ENCODE peak calls at places on chromosomes 3 and 15, in seven cellular contexts. K, F, G, D, X, A and S are unnamed samples.

GRCh38 chr15:70875001-70875782 is 17.0 kb downstream of the THAP10 start:
- DNase-seq in K (no peak), F (no peak), G (no peak), D (no peak), X (peak), A (peak), S (no peak)

GRCh38 chr3:56772926-56773587 is 28.7 kb downstream of the ARHGEF3 start:
- DNase-seq in K (no peak), F (no peak), G (no peak), D (no peak), X (no peak), A (peak), S (peak)

GRCh38 chr3:133157716-133158115 is 119.5 kb downstream of the TMEM108 start:
- DNase-seq in K (no peak), F (no peak), G (no peak), D (no peak), X (no peak), A (no peak), S (no peak)

GRCh38 chr3:111901617-111902016 is 42.6 kb downstream of the PHLDB2 start:
- DNase-seq in K (no peak), F (no peak), G (no peak), D (no peak), X (peak), A (no peak), S (no peak)

GRCh38 chr15:84869510-84869909 is 15.0 kb upstream of the SLC28A1 start:
- DNase-seq in K (no peak), F (no peak), G (no peak), D (no peak), X (no peak), A (no peak), S (no peak)

GRCh38 chr15:31365032-31365654 is 38.5 kb downstream of the KLF13 start:
- DNase-seq in K (no peak), F (no peak), G (no peak), D (no peak), X (no peak), A (no peak), S (no peak)

GRCh38 chr3:78879516-78879860 is 888.3 kb downstream of the ROBO1 start:
- DNase-seq in K (no peak), F (peak), G (no peak), D (no peak), X (no peak), A (no peak), S (no peak)

GRCh38 chr3:163218336-163218735 is 1721.7 kb downstream of the OTOL1 start:
- DNase-seq in K (no peak), F (no peak), G (no peak), D (no peak), X (no peak), A (no peak), S (no peak)

GRCh38 chr15:70528270-70528706 is 235.1 kb downstream of the UACA start:
- DNase-seq in K (no peak), F (no peak), G (peak), D (no peak), X (peak), A (peak), S (peak)

GRCh38 chr3:37907906-37908305 is 46.2 kb downstream of the CTDSPL start:
- DNase-seq in K (no peak), F (no peak), G (no peak), D (no peak), X (no peak), A (peak), S (peak)

GRCh38 chr3:184562146-184562861 is 719 bp downstream of the EPHB3 start:
- DNase-seq in K (no peak), F (no peak), G (peak), D (no peak), X (peak), A (no peak), S (no peak)

GRCh38 chr3:136624894-136625815 is 127.0 kb downstream of the STAG1 start:
- DNase-seq in K (no peak), F (no peak), G (no peak), D (no peak), X (peak), A (no peak), S (no peak)

GRCh38 chr3:5016218-5017161 is 37.3 kb downstream of the BHLHE40 start:
- DNase-seq in K (no peak), F (no peak), G (no peak), D (no peak), X (peak), A (no peak), S (peak)

GRCh38 chr15:40594429-40594836 is 384 bp downstream of the KNL1 start:
- DNase-seq in K (peak), F (peak), G (peak), D (no peak), X (peak), A (peak), S (no peak)

GRCh38 chr3:15154326-15154725 is 51.7 kb upstream of the CAPN7 start:
- DNase-seq in K (no peak), F (no peak), G (no peak), D (no peak), X (no peak), A (no peak), S (no peak)

GRCh38 chr3:41234823-41235722 is 35.8 kb downstream of the CTNNB1 start:
- DNase-seq in K (no peak), F (no peak), G (no peak), D (no peak), X (no peak), A (no peak), S (no peak)

GRCh38 chr3:172065534-172065933 is 26.2 kb downstream of the FNDC3B start:
- DNase-seq in K (no peak), F (no peak), G (no peak), D (no peak), X (peak), A (no peak), S (no peak)

GRCh38 chr3:169305460-169305859 is 358.1 kb downstream of the MECOM start:
- DNase-seq in K (no peak), F (no peak), G (no peak), D (no peak), X (no peak), A (no peak), S (no peak)

GRCh38 chr3:34676431-34676830 is 878.0 kb downstream of the PDCD6IP start:
- DNase-seq in K (no peak), F (no peak), G (no peak), D (no peak), X (no peak), A (no peak), S (no peak)

GRCh38 chr3:11306815-11307589 is 34.8 kb downstream of the ATG7 start:
- DNase-seq in K (no peak), F (no peak), G (no peak), D (no peak), X (peak), A (peak), S (no peak)

GRCh38 chr15:75945953-75946352 is 42.3 kb downstream of the FBXO22 start:
- DNase-seq in K (no peak), F (no peak), G (no peak), D (no peak), X (no peak), A (no peak), S (peak)

GRCh38 chr15:95329362-95329761 is 1001.1 kb upstream of the NR2F2 start:
- DNase-seq in K (no peak), F (no peak), G (no peak), D (no peak), X (peak), A (no peak), S (no peak)

GRCh38 chr3:125107861-125108567 is 52.2 kb upstream of the HEG1 start:
- DNase-seq in K (no peak), F (no peak), G (no peak), D (no peak), X (no peak), A (peak), S (no peak)

GRCh38 chr3:45942051-45942825 is 1.0 kb upstream of the CXCR6 start:
- DNase-seq in K (no peak), F (no peak), G (no peak), D (no peak), X (peak), A (no peak), S (no peak)

GRCh38 chr15:95659646-95660045 is 670.9 kb upstream of the NR2F2 start:
- DNase-seq in K (no peak), F (no peak), G (no peak), D (no peak), X (no peak), A (no peak), S (no peak)

GRCh38 chr15:70182858-70183695 is 85.4 kb upstream of the TLE3 start:
- DNase-seq in K (no peak), F (no peak), G (no peak), D (no peak), X (no peak), A (no peak), S (no peak)

GRCh38 chr3:128523591-128523990 is 30.6 kb upstream of the GATA2 start:
- DNase-seq in K (no peak), F (no peak), G (no peak), D (no peak), X (no peak), A (no peak), S (no peak)

GRCh38 chr15:39887832-39888231 is 32.2 kb downstream of the GPR176 start:
- DNase-seq in K (no peak), F (no peak), G (no peak), D (no peak), X (peak), A (no peak), S (peak)

GRCh38 chr3:178623666-178624255 is 87.5 kb downstream of the KCNMB2 start:
- DNase-seq in K (no peak), F (no peak), G (peak), D (no peak), X (no peak), A (no peak), S (no peak)